ENCODE peak calls at places on chromosomes 11 and 22, in five cellular contexts. One of them, this sample, is unnamed.

GRCh38 chr11:77381749-77382693 is 80.5 kb upstream of the GDPD4 start:
- DNase-seq in ecto neural progenitor cell: no peak
- DNase-seq in RWPE1: no peak
- DNase-seq in progenitor cell of endocrine pancreas: no peak
- DNase-seq in iris pigment epithelial cell: peak; percentile 75
- DNase-seq in this sample: no peak

GRCh38 chr22:50498322-50498861 is 9.1 kb downstream of the LMF2 start:
- DNase-seq in progenitor cell of endocrine pancreas: no peak
- DNase-seq in iris pigment epithelial cell: peak; percentile 57
- DNase-seq in RWPE1: no peak
- DNase-seq in ecto neural progenitor cell: peak; percentile 75
- DNase-seq in this sample: peak; percentile 23

GRCh38 chr11:12216100-12216499 is 105.7 kb downstream of the MICAL2 start:
- DNase-seq in iris pigment epithelial cell: no peak
- DNase-seq in ecto neural progenitor cell: no peak
- DNase-seq in progenitor cell of endocrine pancreas: no peak
- DNase-seq in RWPE1: no peak
- DNase-seq in this sample: no peak

GRCh38 chr11:95322546-95322945 is 91.5 kb upstream of the SESN3 start:
- DNase-seq in progenitor cell of endocrine pancreas: no peak
- DNase-seq in iris pigment epithelial cell: peak; percentile 76
- DNase-seq in RWPE1: no peak
- DNase-seq in ecto neural progenitor cell: no peak
- DNase-seq in this sample: no peak

GRCh38 chr22:32745251-32745995 is 56.1 kb upstream of the TIMP3 start:
- DNase-seq in progenitor cell of endocrine pancreas: no peak
- DNase-seq in iris pigment epithelial cell: no peak
- DNase-seq in RWPE1: peak; percentile 71
- DNase-seq in ecto neural progenitor cell: peak; percentile 70
- DNase-seq in this sample: no peak

GRCh38 chr11:97772696-97773095 is 1248.1 kb upstream of the CNTN5 start:
- DNase-seq in ecto neural progenitor cell: no peak
- DNase-seq in iris pigment epithelial cell: peak; percentile 11
- DNase-seq in RWPE1: no peak
- DNase-seq in progenitor cell of endocrine pancreas: no peak
- DNase-seq in this sample: no peak

GRCh38 chr11:79006854-79007253 is 432.2 kb upstream of the NARS2 start:
- DNase-seq in RWPE1: no peak
- DNase-seq in ecto neural progenitor cell: no peak
- DNase-seq in progenitor cell of endocrine pancreas: no peak
- DNase-seq in iris pigment epithelial cell: no peak
- DNase-seq in this sample: no peak

GRCh38 chr22:37162221-37163095 is 12.7 kb upstream of the IL2RB start:
- DNase-seq in progenitor cell of endocrine pancreas: no peak
- DNase-seq in ecto neural progenitor cell: no peak
- DNase-seq in iris pigment epithelial cell: no peak
- DNase-seq in RWPE1: no peak
- DNase-seq in this sample: no peak

GRCh38 chr11:1225386-1226225 is 2.7 kb downstream of the MUC5B start:
- DNase-seq in progenitor cell of endocrine pancreas: no peak
- DNase-seq in iris pigment epithelial cell: no peak
- DNase-seq in ecto neural progenitor cell: no peak
- DNase-seq in RWPE1: no peak
- DNase-seq in this sample: no peak

GRCh38 chr11:86671386-86672006 is 920 bp downstream of the ME3 start:
- DNase-seq in RWPE1: peak; percentile 21
- DNase-seq in iris pigment epithelial cell: no peak
- DNase-seq in progenitor cell of endocrine pancreas: no peak
- DNase-seq in ecto neural progenitor cell: peak; percentile 70
- DNase-seq in this sample: no peak

GRCh38 chr11:125022551-125022950 is 40.6 kb upstream of the SLC37A2 start:
- DNase-seq in iris pigment epithelial cell: no peak
- DNase-seq in progenitor cell of endocrine pancreas: no peak
- DNase-seq in ecto neural progenitor cell: no peak
- DNase-seq in RWPE1: no peak
- DNase-seq in this sample: no peak

GRCh38 chr11:16669799-16670415 is 68.5 kb upstream of the C11orf58 start:
- DNase-seq in RWPE1: peak; percentile 66
- DNase-seq in progenitor cell of endocrine pancreas: no peak
- DNase-seq in iris pigment epithelial cell: peak; percentile 36
- DNase-seq in ecto neural progenitor cell: no peak
- DNase-seq in this sample: no peak

GRCh38 chr11:22928207-22928917 is 68.1 kb upstream of the CCDC179 start:
- DNase-seq in iris pigment epithelial cell: no peak
- DNase-seq in RWPE1: no peak
- DNase-seq in progenitor cell of endocrine pancreas: no peak
- DNase-seq in ecto neural progenitor cell: no peak
- DNase-seq in this sample: no peak

This sample was measured in KG1.